ENCODE peak calls at places on chromosome 15, in five cellular contexts. B is uterus, H is right lobe of liver, R is stomach, O is heart left ventricle. P is an unnamed sample.

GRCh38 chr15:26311710-26312236 is 448.6 kb upstream of the ATP10A start:
- DNase-seq in H (no peak), R (no peak), O (no peak), B (no peak), P (no peak)

GRCh38 chr15:98067339-98067738 is 106.8 kb downstream of the ARRDC4 start:
- DNase-seq in R (no peak), B (no peak), H (no peak), O (no peak), P (no peak)

GRCh38 chr15:25170113-25170731 is 215.4 kb downstream of the SNRPN start:
- DNase-seq in B (no peak), R (peak), H (peak), O (no peak), P (peak)

GRCh38 chr15:99427668-99428361 is 138.0 kb upstream of the MEF2A start:
- DNase-seq in H (no peak), O (no peak), B (peak), R (no peak), P (peak)

GRCh38 chr15:101652098-101652782 is at the start of gene TM2D3:
- DNase-seq in R (peak), O (peak), H (peak), B (peak), P (peak)

GRCh38 chr15:25177955-25178801 is 223.4 kb downstream of the SNRPN start:
- DNase-seq in R (peak), H (peak), B (peak), O (no peak), P (peak)

GRCh38 chr15:80127911-80128310 is 24.9 kb upstream of the FAH start:
- DNase-seq in H (no peak), O (no peak), R (no peak), B (no peak), P (no peak)

GRCh38 chr15:47158573-47158972 is 558.7 kb upstream of the SEMA6D start:
- DNase-seq in O (no peak), H (no peak), R (no peak), B (no peak), P (no peak)

GRCh38 chr15:51401872-51402517 is 60.5 kb downstream of the GLDN start:
- DNase-seq in B (no peak), H (peak), R (peak), O (peak), P (peak)

GRCh38 chr15:92902723-92903587 is 2.8 kb downstream of the CHD2 start:
- DNase-seq in R (no peak), O (no peak), H (no peak), B (no peak), P (no peak)

GRCh38 chr15:89495638-89496145 is 691 bp downstream of the RHCG start:
- DNase-seq in R (no peak), B (no peak), O (no peak), H (no peak), P (no peak)

GRCh38 chr15:65327651-65328393 is 23.3 kb downstream of the RNU5B-1 start:
- DNase-seq in B (no peak), H (no peak), R (no peak), O (no peak), P (peak)

GRCh38 chr15:39079296-39079834 is 501.5 kb upstream of the THBS1 start:
- DNase-seq in B (no peak), R (no peak), O (no peak), H (no peak), P (no peak)

GRCh38 chr15:89230277-89230676 is 8.9 kb upstream of the RLBP1 start:
- DNase-seq in H (no peak), O (no peak), B (no peak), R (no peak), P (no peak)

GRCh38 chr15:83655237-83655616 is 1.3 kb downstream of the ADAMTSL3 start:
- DNase-seq in R (no peak), H (no peak), O (no peak), B (no peak), P (no peak)

GRCh38 chr15:65937476-65937875 is 68.2 kb downstream of the RAB11A start:
- DNase-seq in B (no peak), R (peak), O (no peak), H (no peak), P (no peak)

DNA sequence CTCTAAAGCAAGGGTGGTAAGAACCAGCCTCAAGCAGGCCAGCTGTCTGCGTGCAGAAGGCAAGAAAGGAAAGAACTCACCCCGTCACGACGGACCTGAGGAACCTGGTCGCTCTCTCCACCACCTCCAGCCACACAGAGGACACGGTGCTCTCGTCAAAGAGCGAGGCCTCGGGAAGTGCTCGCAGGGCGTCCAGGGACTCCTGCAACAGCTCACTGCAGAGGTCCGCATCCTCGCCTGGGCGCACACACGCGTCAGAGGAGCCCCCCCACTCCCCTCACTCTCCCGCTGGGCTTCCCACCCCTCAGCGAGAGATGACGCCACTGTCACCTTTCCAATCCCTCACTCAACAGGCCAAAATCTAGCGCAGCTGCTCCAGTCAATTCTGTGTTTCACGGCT is 47.8 kb downstream of the HERC2 start:
- DNase-seq in H (no peak), B (no peak), R (no peak), O (no peak), P (no peak)
- TF ChIP-seq CTCF in H (no peak), B (no peak), R (no peak), O (no peak), P (no peak)

DNA sequence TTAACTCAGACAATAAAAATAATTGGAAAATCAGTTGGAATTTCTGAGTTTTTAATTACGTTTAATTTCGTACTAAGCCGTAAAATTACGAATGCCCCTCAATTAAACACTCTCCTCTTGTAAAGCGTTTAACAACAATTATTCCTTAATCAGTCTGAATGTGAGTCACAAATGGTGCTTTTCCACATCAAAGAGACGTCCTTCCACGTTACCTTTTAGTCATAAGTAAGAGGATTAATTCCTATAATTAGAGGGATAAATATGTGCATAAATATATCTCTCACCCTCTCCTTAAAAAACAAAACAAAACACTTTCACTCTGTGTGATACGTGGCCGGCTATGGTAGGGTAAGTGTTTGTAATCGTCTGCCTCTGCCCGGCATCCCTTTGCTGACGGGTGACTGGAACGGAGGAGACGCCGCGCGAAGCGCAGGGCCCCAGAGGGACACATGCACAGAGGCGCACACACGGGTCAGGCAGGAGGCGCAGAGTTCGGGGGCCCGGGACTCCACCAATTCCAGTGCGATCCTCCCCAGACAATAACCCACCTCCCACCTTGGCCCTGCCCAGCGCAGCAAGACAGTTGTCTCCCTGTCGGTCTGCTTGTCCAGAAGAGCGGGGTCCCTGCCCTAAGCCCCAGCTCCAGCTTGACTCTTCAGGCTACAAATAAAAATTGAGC is 9.7 kb upstream of the MEIS2 start:
- DNase-seq in O (peak), R (no peak), B (peak), H (peak), P (no peak)
- TF ChIP-seq POLR2A in O (no peak), R (no peak), B (peak), H (no peak), P (no peak)

GRCh38 chr15:72368315-72368714 is 7.5 kb downstream of the HEXA start:
- DNase-seq in B (no peak), H (no peak), R (no peak), O (no peak), P (no peak)
- H3K27ac ChIP-seq in B (no peak), H (no peak), R (no peak), O (no peak), P (peak)

GRCh38 chr15:35545825-35546580 is at the start of gene DPH6:
- DNase-seq in R (peak), B (peak), H (peak), O (peak), P (peak)
- TF ChIP-seq CTCF in R (no peak), B (no peak), H (no peak), O (peak), P (no peak)

GRCh38 chr15:43329960-43330779 is at the start of gene LCMT2:
- DNase-seq in O (peak), B (peak), R (peak), H (peak), P (peak)
- TF ChIP-seq POLR2A in O (no peak), B (no peak), R (no peak), H (peak), P (no peak)

GRCh38 chr15:75194397-75194796 is 7.3 kb upstream of the C15orf39 start:
- DNase-seq in B (no peak), O (no peak), H (no peak), R (no peak), P (no peak)

GRCh38 chr15:75195122-75195765 is 6.4 kb upstream of the C15orf39 start:
- DNase-seq in O (no peak), H (no peak), R (no peak), B (peak), P (peak)

GRCh38 chr15:75193272-75193671 is 8.4 kb upstream of the C15orf39 start:
- DNase-seq in O (no peak), H (no peak), R (no peak), B (no peak), P (no peak)

GRCh38 chr15:75192307-75192706 is 9.4 kb upstream of the C15orf39 start:
- DNase-seq in H (no peak), R (no peak), B (no peak), O (no peak), P (no peak)

GRCh38 chr15:75193976-75194375 is 7.7 kb upstream of the C15orf39 start:
- DNase-seq in H (no peak), R (no peak), B (no peak), O (no peak), P (no peak)
- H3K27ac ChIP-seq in H (no peak), R (no peak), B (no peak), O (no peak), P (no peak)

DNA sequence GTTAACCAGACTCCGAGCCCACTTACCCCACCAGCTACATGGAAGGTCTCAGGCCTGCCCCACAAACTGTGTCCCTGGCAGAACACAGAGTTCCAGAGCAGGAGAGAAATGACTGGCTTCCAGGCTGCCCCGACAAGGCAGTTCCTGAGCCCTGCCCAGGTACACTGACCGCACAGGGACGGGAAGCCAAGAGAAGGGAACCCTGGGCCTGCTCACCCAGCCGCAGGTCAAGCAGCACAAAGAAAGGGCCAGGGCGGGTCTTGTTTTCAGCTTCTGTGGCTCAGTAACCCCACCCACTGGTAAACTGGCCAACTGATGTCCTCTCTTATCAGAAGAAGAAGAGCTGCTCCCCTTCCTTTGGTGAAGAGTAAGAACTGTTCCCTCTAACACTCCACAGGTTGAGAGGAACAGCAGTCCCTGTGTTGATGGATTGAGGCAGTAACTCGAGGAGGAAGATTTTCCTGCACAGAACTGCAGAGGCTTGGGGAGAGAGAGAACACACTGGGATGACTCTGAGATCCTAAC is 68.4 kb downstream of the CRTC3 start:
- DNase-seq in B (peak), R (peak), H (peak), O (peak), P (peak)
- TF ChIP-seq CTCF in B (no peak), R (no peak), H (peak), O (peak), P (no peak)

GRCh38 chr15:68818088-68818670 is 2.5 kb downstream of the ANP32A start:
- DNase-seq in R (peak), O (peak), B (peak), H (peak), P (peak)
- TF ChIP-seq POLR2A in R (no peak), O (no peak), B (no peak), H (no peak), P (no peak)

DNA sequence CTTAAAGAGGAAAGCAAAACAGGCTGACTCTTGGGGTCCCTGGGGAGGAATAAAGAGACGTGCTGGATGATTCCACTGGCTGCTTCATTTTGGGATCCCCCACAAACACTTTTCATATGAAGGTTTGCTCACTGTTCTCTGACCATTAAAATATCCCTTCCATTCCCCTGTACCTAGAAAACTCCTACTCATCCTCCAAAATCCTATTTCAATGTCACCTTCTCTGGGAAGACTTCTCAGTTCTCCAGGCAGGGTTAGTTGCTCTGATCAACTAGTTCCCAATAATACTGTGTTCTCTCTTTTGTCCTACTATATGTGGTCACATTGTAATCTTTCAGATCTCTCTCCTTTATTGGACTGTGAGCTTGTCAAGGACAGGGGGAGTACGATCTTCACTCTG is 19.0 kb downstream of the LARP6 start:
- DNase-seq in B (no peak), H (no peak), O (no peak), R (no peak), P (no peak)
- H3K27ac ChIP-seq in B (peak), H (no peak), O (peak), R (peak), P (no peak)

DNA sequence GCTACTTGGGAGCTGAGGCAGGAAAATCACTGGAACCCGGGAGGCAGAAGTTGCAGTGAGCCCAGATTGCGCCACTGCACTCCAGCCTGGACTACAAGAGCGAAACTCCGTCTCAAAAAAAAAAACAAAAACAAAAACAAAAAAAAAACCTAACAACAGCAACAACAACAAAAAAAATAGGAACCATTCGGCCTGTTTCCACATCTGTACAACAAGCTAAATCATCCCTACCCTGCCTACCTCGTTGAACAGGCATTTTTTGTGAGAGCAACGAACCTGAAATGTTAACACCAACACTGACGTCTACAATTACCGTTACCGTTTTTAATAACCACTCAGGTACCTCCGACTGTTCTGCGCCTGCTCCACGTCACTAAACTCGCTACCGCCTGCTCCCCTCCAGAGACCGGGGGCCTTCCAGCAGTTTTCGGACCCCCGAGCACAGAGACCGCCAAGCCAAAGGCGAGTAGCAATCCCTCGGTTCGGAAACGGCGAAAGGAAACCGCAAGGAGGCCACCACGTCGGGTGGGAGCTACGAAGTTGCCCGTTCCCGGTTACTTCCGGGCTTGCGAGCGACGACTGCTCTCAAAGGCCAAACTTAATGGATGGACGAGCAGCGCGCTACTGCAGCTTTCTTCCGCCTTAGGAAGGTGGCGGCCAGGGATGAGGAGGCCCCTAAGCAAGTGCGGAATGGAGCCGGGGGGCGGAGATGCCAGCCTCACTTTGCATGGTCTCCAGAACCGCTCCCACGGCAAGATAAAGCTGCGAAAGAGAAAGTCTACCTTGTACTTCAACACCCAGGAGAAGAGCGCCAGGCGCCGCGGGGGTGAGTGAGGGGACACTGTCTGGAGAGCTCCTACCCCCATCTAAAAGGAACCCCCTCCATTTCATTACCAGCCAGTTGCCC is at the start of the genes PIGB and PIGBOS1:
- DNase-seq in H (peak), B (peak), R (peak), O (peak), P (peak)
- TF ChIP-seq CTCF in H (no peak), B (peak), R (no peak), O (no peak), P (no peak)